ENCODE peak calls at places on chromosome 15, in six cellular contexts. One of them, this sample, is unnamed. For H3K27me3, the result is how much of the 10 kb centered on the place peaks cover.

GRCh38 chr15:73573071-73573470 is 60.1 kb downstream of the NPTN start:
- DNase-seq in uterus: no peak
- DNase-seq in spleen: no peak
- DNase-seq in ovary: no peak
- DNase-seq in IMR-90: no peak
- DNase-seq in suprapubic skin: no peak
- DNase-seq in this sample: no peak

GRCh38 chr15:82849556-82850241 is 40.3 kb downstream of the WHAMM start:
- DNase-seq in uterus: peak
- DNase-seq in spleen: peak
- DNase-seq in ovary: peak
- DNase-seq in IMR-90: peak
- DNase-seq in suprapubic skin: peak
- DNase-seq in this sample: peak

GRCh38 chr15:41022487-41023090 is 69.3 kb downstream of the CHAC1 start:
- DNase-seq in uterus: peak
- DNase-seq in spleen: no peak
- DNase-seq in ovary: peak
- DNase-seq in IMR-90: peak
- DNase-seq in suprapubic skin: no peak
- DNase-seq in this sample: no peak

GRCh38 chr15:57158589-57158988 is 217.7 kb upstream of the CGNL1 start:
- DNase-seq in uterus: no peak
- DNase-seq in spleen: no peak
- DNase-seq in ovary: no peak
- DNase-seq in IMR-90: peak
- DNase-seq in suprapubic skin: no peak
- DNase-seq in this sample: no peak

GRCh38 chr15:53458736-53459135 is 300.7 kb downstream of the WDR72 start:
- DNase-seq in uterus: no peak
- DNase-seq in spleen: no peak
- DNase-seq in ovary: no peak
- DNase-seq in IMR-90: no peak
- DNase-seq in suprapubic skin: no peak
- DNase-seq in this sample: no peak

GRCh38 chr15:99450896-99451358 is 114.9 kb upstream of the MEF2A start:
- DNase-seq in uterus: peak
- DNase-seq in spleen: no peak
- DNase-seq in ovary: peak
- DNase-seq in IMR-90: no peak
- DNase-seq in suprapubic skin: peak
- DNase-seq in this sample: peak

GRCh38 chr15:65052956-65053355 is 7.8 kb downstream of the SLC51B start:
- DNase-seq in uterus: no peak
- DNase-seq in spleen: no peak
- DNase-seq in ovary: no peak
- DNase-seq in IMR-90: no peak
- DNase-seq in suprapubic skin: no peak
- DNase-seq in this sample: no peak

GRCh38 chr15:43404130-43404529 is 33.2 kb downstream of the TUBGCP4 start:
- DNase-seq in uterus: no peak
- DNase-seq in spleen: no peak
- DNase-seq in ovary: no peak
- DNase-seq in IMR-90: no peak
- DNase-seq in suprapubic skin: no peak
- DNase-seq in this sample: no peak

GRCh38 chr15:59191855-59192237 is 14.8 kb upstream of the LDHAL6B start:
- DNase-seq in uterus: no peak
- DNase-seq in spleen: no peak
- DNase-seq in ovary: no peak
- DNase-seq in IMR-90: peak
- DNase-seq in suprapubic skin: no peak
- DNase-seq in this sample: no peak

GRCh38 chr15:44029003-44029402 is 166.1 kb downstream of the FRMD5 start:
- DNase-seq in uterus: no peak
- DNase-seq in spleen: no peak
- DNase-seq in ovary: no peak
- DNase-seq in IMR-90: no peak
- DNase-seq in suprapubic skin: no peak
- DNase-seq in this sample: no peak

GRCh38 chr15:63973212-63974009 is 72.9 kb downstream of the DAPK2 start:
- DNase-seq in uterus: no peak
- DNase-seq in spleen: peak
- DNase-seq in ovary: no peak
- DNase-seq in IMR-90: peak
- DNase-seq in suprapubic skin: no peak
- DNase-seq in this sample: no peak

GRCh38 chr15:34122771-34123183 is 20.9 kb downstream of the PGBD4 start:
- DNase-seq in uterus: no peak
- DNase-seq in spleen: no peak
- DNase-seq in ovary: no peak
- DNase-seq in IMR-90: peak
- DNase-seq in suprapubic skin: no peak
- DNase-seq in this sample: no peak

GRCh38 chr15:79090487-79091203 is at the start of gene RASGRF1:
- DNase-seq in uterus: no peak
- DNase-seq in spleen: no peak
- DNase-seq in ovary: no peak
- DNase-seq in IMR-90: no peak
- DNase-seq in suprapubic skin: no peak
- DNase-seq in this sample: no peak

GRCh38 chr15:85430406-85431204 is 50.2 kb downstream of the AKAP13 start:
- DNase-seq in uterus: no peak
- DNase-seq in spleen: no peak
- DNase-seq in ovary: no peak
- DNase-seq in IMR-90: no peak
- DNase-seq in suprapubic skin: no peak
- DNase-seq in this sample: no peak

GRCh38 chr15:84734794-84735479 is 13.5 kb upstream of the ZNF592 start:
- DNase-seq in uterus: no peak
- DNase-seq in spleen: peak
- DNase-seq in ovary: no peak
- DNase-seq in IMR-90: peak
- DNase-seq in suprapubic skin: peak
- DNase-seq in this sample: peak

GRCh38 chr15:36612063-36612788 is 32.8 kb downstream of the CDIN1 start:
- DNase-seq in uterus: no peak
- DNase-seq in spleen: no peak
- DNase-seq in ovary: no peak
- DNase-seq in IMR-90: peak
- DNase-seq in suprapubic skin: no peak
- DNase-seq in this sample: no peak

GRCh38 chr15:96264351-96264798 is 66.1 kb upstream of the NR2F2 start:
- DNase-seq in uterus: no peak
- DNase-seq in spleen: no peak
- DNase-seq in ovary: peak
- DNase-seq in IMR-90: no peak
- DNase-seq in suprapubic skin: no peak
- DNase-seq in this sample: no peak

GRCh38 chr15:73799466-73799865 is 46.3 kb upstream of the INSYN1 start:
- DNase-seq in uterus: no peak
- DNase-seq in spleen: no peak
- DNase-seq in ovary: no peak
- DNase-seq in IMR-90: peak
- DNase-seq in suprapubic skin: no peak
- DNase-seq in this sample: no peak

GRCh38 chr15:85403745-85404144 is 23.3 kb downstream of the AKAP13 start:
- DNase-seq in uterus: no peak
- DNase-seq in spleen: no peak
- DNase-seq in ovary: no peak
- DNase-seq in IMR-90: peak
- DNase-seq in suprapubic skin: no peak
- DNase-seq in this sample: no peak

GRCh38 chr15:42279234-42279723 is 6.0 kb upstream of the TMEM87A start:
- DNase-seq in uterus: no peak
- DNase-seq in spleen: no peak
- DNase-seq in ovary: no peak
- DNase-seq in IMR-90: no peak
- DNase-seq in suprapubic skin: no peak
- DNase-seq in this sample: no peak

GRCh38 chr15:30791239-30791638 is 112.5 kb upstream of the FAN1 start:
- DNase-seq in uterus: no peak
- DNase-seq in spleen: no peak
- DNase-seq in ovary: no peak
- DNase-seq in IMR-90: no peak
- DNase-seq in suprapubic skin: no peak
- DNase-seq in this sample: no peak

GRCh38 chr15:93048759-93049161 is 40.3 kb downstream of the RGMA start:
- DNase-seq in uterus: no peak
- DNase-seq in spleen: no peak
- DNase-seq in ovary: no peak
- DNase-seq in IMR-90: no peak
- DNase-seq in suprapubic skin: no peak
- DNase-seq in this sample: peak

GRCh38 chr15:29140475-29141172 is 129.0 kb downstream of the NSMCE3 start:
- DNase-seq in uterus: no peak
- DNase-seq in spleen: peak
- DNase-seq in ovary: no peak
- DNase-seq in IMR-90: no peak
- DNase-seq in suprapubic skin: peak
- DNase-seq in this sample: no peak

GRCh38 chr15:29139540-29140459 is 129.8 kb downstream of the NSMCE3 start:
- DNase-seq in uterus: no peak
- DNase-seq in spleen: peak
- DNase-seq in ovary: no peak
- DNase-seq in IMR-90: peak
- DNase-seq in suprapubic skin: peak
- DNase-seq in this sample: peak

GRCh38 chr15:29141908-29142747 is 127.5 kb downstream of the NSMCE3 start:
- DNase-seq in uterus: no peak
- DNase-seq in spleen: no peak
- DNase-seq in ovary: no peak
- DNase-seq in IMR-90: no peak
- DNase-seq in suprapubic skin: peak
- DNase-seq in this sample: peak

GRCh38 chr15:29143293-29143692 is 126.3 kb downstream of the NSMCE3 start:
- DNase-seq in uterus: no peak
- DNase-seq in spleen: no peak
- DNase-seq in ovary: no peak
- DNase-seq in IMR-90: no peak
- DNase-seq in suprapubic skin: peak
- DNase-seq in this sample: peak

GRCh38 chr15:29141206-29141907 is 128.3 kb downstream of the NSMCE3 start:
- DNase-seq in uterus: no peak
- DNase-seq in spleen: no peak
- DNase-seq in ovary: no peak
- DNase-seq in IMR-90: no peak
- DNase-seq in suprapubic skin: peak
- DNase-seq in this sample: no peak
- H3K27me3 ChIP-seq in uterus: under half
- H3K27me3 ChIP-seq in spleen: under half
- H3K27me3 ChIP-seq in ovary: under half
- H3K27me3 ChIP-seq in IMR-90: under half
- H3K27me3 ChIP-seq in suprapubic skin: under half
- H3K27me3 ChIP-seq in this sample: under half

GRCh38 chr15:90181781-90182180 is 19.3 kb upstream of the SEMA4B start:
- DNase-seq in uterus: no peak
- DNase-seq in spleen: peak
- DNase-seq in ovary: no peak
- DNase-seq in IMR-90: no peak
- DNase-seq in suprapubic skin: no peak
- DNase-seq in this sample: no peak

GRCh38 chr15:90184786-90185704 is 16.1 kb upstream of the SEMA4B start:
- DNase-seq in uterus: peak
- DNase-seq in spleen: peak
- DNase-seq in ovary: peak
- DNase-seq in IMR-90: no peak
- DNase-seq in suprapubic skin: peak
- DNase-seq in this sample: peak

GRCh38 chr15:90187257-90187868 is 13.8 kb upstream of the SEMA4B start:
- DNase-seq in uterus: no peak
- DNase-seq in spleen: peak
- DNase-seq in ovary: no peak
- DNase-seq in IMR-90: no peak
- DNase-seq in suprapubic skin: no peak
- DNase-seq in this sample: no peak

GRCh38 chr15:90188914-90189748 is 12.0 kb upstream of the SEMA4B start:
- DNase-seq in uterus: no peak
- DNase-seq in spleen: no peak
- DNase-seq in ovary: no peak
- DNase-seq in IMR-90: no peak
- DNase-seq in suprapubic skin: no peak
- DNase-seq in this sample: no peak

DNA sequence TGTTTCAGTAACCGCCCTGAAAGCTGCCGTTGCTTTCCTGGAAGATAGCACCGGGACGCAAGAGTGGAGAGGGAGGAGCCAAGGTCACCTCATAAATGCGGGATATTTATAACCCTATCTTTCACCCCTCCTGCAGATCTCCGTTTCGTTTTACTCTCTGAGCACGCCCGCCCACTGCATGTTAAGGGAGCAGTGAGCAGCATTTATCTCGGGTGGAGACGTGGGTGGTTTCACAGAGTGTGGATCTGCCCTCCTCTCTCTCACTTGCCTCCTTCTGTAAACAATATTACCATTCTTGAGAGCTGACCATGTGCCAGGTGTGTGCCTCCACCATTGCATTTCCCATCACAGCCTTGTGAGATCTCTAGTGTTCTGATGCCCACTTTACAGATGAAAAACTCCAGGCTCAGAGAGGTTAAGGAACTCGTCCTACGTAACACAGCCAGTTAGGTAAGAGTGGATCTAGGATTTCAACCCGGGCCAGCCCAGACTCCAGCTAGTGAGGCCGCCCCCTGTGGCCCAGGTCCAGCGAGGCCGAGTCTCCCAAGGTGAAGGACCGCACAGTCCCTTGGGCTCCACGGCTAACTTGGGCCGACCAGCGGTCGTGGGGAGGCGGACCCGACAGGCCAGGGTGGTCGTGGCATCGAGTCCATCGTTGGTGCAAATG is 16.9 kb upstream of the SEMA4B start:
- DNase-seq in uterus: peak
- DNase-seq in spleen: peak
- DNase-seq in ovary: peak
- DNase-seq in IMR-90: no peak
- DNase-seq in suprapubic skin: peak
- DNase-seq in this sample: peak
- TF ChIP-seq POLR2A in uterus: no peak
- TF ChIP-seq POLR2A in spleen: no peak
- TF ChIP-seq POLR2A in ovary: no peak
- TF ChIP-seq POLR2A in IMR-90: no peak
- TF ChIP-seq POLR2A in suprapubic skin: no peak
- TF ChIP-seq POLR2A in this sample: no peak

DNA sequence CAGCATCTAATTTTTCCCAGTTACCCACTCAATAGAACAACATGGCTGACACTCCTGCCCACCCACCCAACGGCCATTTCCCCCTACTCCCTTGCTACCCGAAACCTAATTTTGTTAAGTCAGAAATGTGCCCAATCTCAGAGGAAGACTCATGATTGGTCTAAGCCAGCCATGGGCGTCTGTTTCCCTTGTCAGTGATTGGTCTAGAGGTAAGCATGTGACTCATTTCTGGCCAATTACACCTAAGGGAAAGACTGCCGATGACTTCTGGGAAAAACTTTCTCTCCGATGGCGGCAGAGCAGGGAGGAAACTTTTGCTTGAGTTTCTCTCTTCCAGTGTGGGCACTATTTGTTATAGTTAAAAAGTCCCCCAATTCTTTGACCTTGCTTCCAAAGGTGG is 72.9 kb downstream of the RPLP1 start:
- DNase-seq in uterus: no peak
- DNase-seq in spleen: no peak
- DNase-seq in ovary: no peak
- DNase-seq in IMR-90: no peak
- DNase-seq in suprapubic skin: no peak
- DNase-seq in this sample: no peak
- H3K27me3 ChIP-seq in uterus: under half
- H3K27me3 ChIP-seq in spleen: under half
- H3K27me3 ChIP-seq in ovary: under half
- H3K27me3 ChIP-seq in IMR-90: under half
- H3K27me3 ChIP-seq in suprapubic skin: under half
- H3K27me3 ChIP-seq in this sample: under half

GRCh38 chr15:74957301-74958035 is 896 bp upstream of the RPP25 start:
- DNase-seq in uterus: no peak
- DNase-seq in spleen: peak
- DNase-seq in ovary: no peak
- DNase-seq in IMR-90: no peak
- DNase-seq in suprapubic skin: peak
- DNase-seq in this sample: no peak
- TF ChIP-seq POLR2A in uterus: peak
- TF ChIP-seq POLR2A in spleen: no peak
- TF ChIP-seq POLR2A in ovary: peak
- TF ChIP-seq POLR2A in IMR-90: no peak
- TF ChIP-seq POLR2A in suprapubic skin: no peak
- TF ChIP-seq POLR2A in this sample: no peak